ENCODE peak calls at places on chromosomes 2 and 18, in seven cellular contexts. O, E, P, B, Z, L and H are unnamed samples.

GRCh38 chr2:166831930-166832329 is 56.4 kb upstream of the XIRP2 start:
- DNase-seq in L (no peak), E (no peak), P (no peak), B (no peak), Z (no peak), O (no peak), H (no peak)

GRCh38 chr2:205800804-205801203 is 118.5 kb downstream of the NRP2 start:
- DNase-seq in E (no peak), Z (no peak), P (no peak), O (no peak), B (no peak), L (no peak), H (no peak)

GRCh38 chr2:148888003-148888501 is 13.0 kb downstream of the KIF5C start:
- DNase-seq in P (no peak), O (no peak), Z (no peak), E (peak), B (peak), L (peak), H (peak)

GRCh38 chr18:24386680-24387079 is 10.9 kb downstream of the OSBPL1A start:
- DNase-seq in Z (no peak), O (no peak), P (no peak), B (no peak), E (no peak), L (no peak), H (peak)

GRCh38 chr2:176159678-176160250 is 2.7 kb downstream of the HOXD3 start:
- DNase-seq in B (no peak), L (no peak), E (no peak), P (no peak), Z (no peak), O (no peak), H (no peak)

GRCh38 chr2:74735009-74735408 is 81.0 kb downstream of the SEMA4F start:
- DNase-seq in P (no peak), L (no peak), B (no peak), O (no peak), Z (no peak), E (no peak), H (no peak)

GRCh38 chr18:44061438-44061837 is 619.2 kb upstream of the SETBP1 start:
- DNase-seq in P (no peak), B (no peak), O (no peak), Z (no peak), L (no peak), E (no peak), H (no peak)

GRCh38 chr2:226098861-226099466 is 699.5 kb downstream of the NYAP2 start:
- DNase-seq in Z (no peak), E (no peak), O (no peak), P (no peak), L (no peak), B (no peak), H (no peak)

GRCh38 chr2:69945447-69945846 is 16.0 kb downstream of the ASPRV1 start:
- DNase-seq in E (no peak), O (peak), Z (no peak), L (no peak), B (no peak), P (no peak), H (peak)

GRCh38 chr2:238314576-238314975 is 5.7 kb upstream of the TRAF3IP1 start:
- DNase-seq in E (no peak), O (no peak), P (no peak), L (no peak), Z (no peak), B (no peak), H (no peak)

GRCh38 chr2:241900251-241901017 is 30.9 kb downstream of the RTP5 start:
- DNase-seq in Z (no peak), L (no peak), E (no peak), O (no peak), P (no peak), B (no peak), H (no peak)

GRCh38 chr2:15673919-15674636 is 82.4 kb downstream of the DDX1 start:
- DNase-seq in O (no peak), E (no peak), P (no peak), L (no peak), B (no peak), Z (no peak), H (no peak)

GRCh38 chr18:56267334-56267733 is 371.1 kb downstream of the TXNL1 start:
- DNase-seq in B (no peak), Z (no peak), E (no peak), L (no peak), P (no peak), O (no peak), H (no peak)

GRCh38 chr2:7649461-7650228 is 732.4 kb downstream of the RNF144A start:
- DNase-seq in E (no peak), B (no peak), O (no peak), Z (no peak), L (no peak), P (no peak), H (no peak)

GRCh38 chr18:55509631-55510372 is 78.2 kb downstream of the TCF4 start:
- DNase-seq in L (no peak), B (no peak), E (no peak), Z (no peak), P (no peak), O (no peak), H (no peak)

GRCh38 chr2:31711737-31712136 is 131.0 kb upstream of the SRD5A2 start:
- DNase-seq in B (no peak), Z (no peak), O (no peak), L (no peak), E (no peak), P (no peak), H (no peak)

GRCh38 chr18:69943021-69943420 is 4.7 kb downstream of the CD226 start:
- DNase-seq in B (no peak), L (no peak), P (no peak), E (peak), O (no peak), Z (no peak), H (no peak)

GRCh38 chr2:168030862-168031624 is 216.4 kb downstream of the STK39 start:
- DNase-seq in L (no peak), B (no peak), E (no peak), O (no peak), P (no peak), Z (no peak), H (no peak)

GRCh38 chr2:195280024-195280423 is 377.0 kb upstream of the SLC39A10 start:
- DNase-seq in B (no peak), P (no peak), E (no peak), O (no peak), L (no peak), Z (no peak), H (no peak)

GRCh38 chr2:240436626-240437180 is 1.2 kb downstream of the GPC1 start:
- DNase-seq in E (no peak), B (no peak), O (no peak), Z (no peak), P (no peak), L (no peak), H (no peak)